ENCODE peak calls at places on chromosomes 13 and 19, in six cellular contexts. D, C, W, R, B and L are unnamed samples.

GRCh38 chr19:5330307-5330720 is 10.3 kb downstream of the PTPRS start:
- DNase-seq in C (no peak), D (no peak), W (no peak), R (no peak), B (no peak), L (no peak)

GRCh38 chr13:38664920-38665319 is 22.0 kb upstream of the FREM2 start:
- DNase-seq in B (no peak), D (no peak), R (no peak), W (no peak), C (no peak), L (no peak)

GRCh38 chr19:38657633-38658222 is 10.3 kb downstream of the ACTN4 start:
- DNase-seq in C (peak), B (peak), W (no peak), R (no peak), D (no peak), L (no peak)

GRCh38 chr13:44906758-44907157 is 82.5 kb downstream of the NUFIP1 start:
- DNase-seq in B (no peak), R (peak), D (no peak), C (no peak), W (no peak), L (no peak)

GRCh38 chr19:19006213-19006612 is 27.1 kb downstream of the SUGP2 start:
- DNase-seq in D (no peak), C (no peak), B (no peak), W (no peak), R (no peak), L (no peak)

GRCh38 chr13:108425056-108425455 is 155.5 kb downstream of the TNFSF13B start:
- DNase-seq in B (no peak), W (no peak), D (no peak), R (no peak), C (peak), L (no peak)

GRCh38 chr19:15294591-15294990 is 37.7 kb downstream of the BRD4 start:
- DNase-seq in D (no peak), W (no peak), B (no peak), R (peak), C (no peak), L (no peak)

GRCh38 chr13:71485913-71486312 is 381.1 kb downstream of the DACH1 start:
- DNase-seq in B (no peak), W (no peak), D (no peak), C (no peak), R (no peak), L (no peak)

GRCh38 chr13:44263920-44264610 is 109.6 kb upstream of the SERP2 start:
- DNase-seq in W (no peak), D (no peak), B (no peak), R (peak), C (peak), L (no peak)

GRCh38 chr13:48235100-48235813 is 2.3 kb downstream of the ITM2B start:
- DNase-seq in D (no peak), B (no peak), C (peak), R (peak), W (no peak), L (no peak)

GRCh38 chr19:7983286-7983950 is 22.0 kb downstream of the ELAVL1 start:
- DNase-seq in D (no peak), C (no peak), R (no peak), W (no peak), B (no peak), L (no peak)

GRCh38 chr13:20390526-20391175 is 135.0 kb downstream of the CRYL1 start:
- DNase-seq in R (no peak), W (no peak), C (no peak), B (no peak), D (no peak), L (no peak)

GRCh38 chr19:30447276-30447870 is 75.2 kb downstream of the ZNF536 start:
- DNase-seq in D (no peak), C (peak), W (no peak), B (no peak), R (no peak), L (no peak)

GRCh38 chr19:18765224-18765623 is 25.9 kb downstream of the COMP start:
- DNase-seq in D (no peak), C (no peak), W (no peak), R (no peak), B (no peak), L (no peak)

GRCh38 chr19:45444318-45445041 is 20.8 kb upstream of the ERCC1 start:
- DNase-seq in C (peak), D (peak), R (peak), W (peak), B (no peak), L (peak)

GRCh38 chr13:50353651-50354415 is 338.6 kb downstream of the KCNRG start:
- DNase-seq in D (no peak), W (no peak), B (no peak), R (no peak), C (peak), L (no peak)

GRCh38 chr13:110186221-110186838 is 120.6 kb downstream of the COL4A1 start:
- DNase-seq in R (no peak), W (no peak), D (no peak), B (no peak), C (no peak), L (no peak)

GRCh38 chr19:13599681-13600080 is 93.4 kb upstream of the CACNA1A start:
- DNase-seq in W (no peak), B (no peak), D (no peak), R (no peak), C (no peak), L (no peak)

GRCh38 chr19:10462557-10462956 is 40.6 kb downstream of the KEAP1 start:
- DNase-seq in B (no peak), D (no peak), C (no peak), W (no peak), R (no peak), L (no peak)

GRCh38 chr13:95106562-95106961 is 194.7 kb downstream of the ABCC4 start:
- DNase-seq in D (no peak), B (no peak), W (no peak), R (no peak), C (no peak), L (no peak)

GRCh38 chr13:98325724-98326123 is 148.7 kb upstream of the RNF113B start:
- DNase-seq in B (no peak), R (no peak), C (no peak), W (no peak), D (no peak), L (peak)

GRCh38 chr13:109151696-109152095 is 522.3 kb downstream of the MYO16 start:
- DNase-seq in R (no peak), D (no peak), W (no peak), C (no peak), B (no peak), L (no peak)

GRCh38 chr13:111659842-111660241 is 339.4 kb downstream of the TEX29 start:
- DNase-seq in D (no peak), C (no peak), R (no peak), B (no peak), W (no peak), L (no peak)

GRCh38 chr19:1136201-1136600 is 32.4 kb downstream of the GPX4 start:
- DNase-seq in R (no peak), D (no peak), B (no peak), C (no peak), W (no peak), L (no peak)

GRCh38 chr19:48444129-48444932 is 1.5 kb upstream of the GRWD1 start:
- DNase-seq in R (no peak), D (no peak), B (no peak), C (no peak), W (no peak), L (no peak)

GRCh38 chr13:106804996-106805395 is 237.1 kb upstream of the ARGLU1 start:
- DNase-seq in B (no peak), C (no peak), R (no peak), W (no peak), D (no peak), L (no peak)

GRCh38 chr13:98112456-98112855 is 30.4 kb upstream of the FARP1 start:
- DNase-seq in W (no peak), C (no peak), B (no peak), D (no peak), R (no peak), L (no peak)

GRCh38 chr13:108083056-108083455 is 132.3 kb downstream of the LIG4 start:
- DNase-seq in W (no peak), B (no peak), C (peak), D (no peak), R (no peak), L (no peak)

GRCh38 chr19:1512671-1513491 is at the start of gene ADAMTSL5:
- DNase-seq in W (peak), C (peak), D (peak), B (no peak), R (no peak), L (peak)

GRCh38 chr13:98083507-98083906 is 59.4 kb upstream of the FARP1 start:
- DNase-seq in D (no peak), C (peak), R (no peak), B (peak), W (no peak), L (peak)